ENCODE peak calls at places on chromosomes 16 and 17, in six cellular contexts. V is HL-60; Q is Ammon's horn; P is HTR-8/SVneo; H is neural progenitor cell; R is activated CD4-positive, CD25-positive, alpha-beta regulatory T cell. D is an unnamed sample.

GRCh38 chr17:72121164-72122001 is 563 bp downstream of the SOX9 start:
- DNase-seq in V (no peak), Q (peak), P (no peak), H (peak), R (no peak), D (no peak)

GRCh38 chr17:64707077-64707591 is 45.0 kb upstream of the SMURF2 start:
- DNase-seq in V (peak), Q (peak), P (peak), H (no peak), R (no peak), D (no peak)

GRCh38 chr16:9934723-9935508 is 247.3 kb downstream of the GRIN2A start:
- DNase-seq in V (no peak), Q (no peak), P (no peak), H (no peak), R (no peak), D (no peak)

GRCh38 chr17:5562661-5563360 is 21.5 kb downstream of the NLRP1 start:
- DNase-seq in V (no peak), Q (no peak), P (no peak), H (no peak), R (no peak), D (no peak)

GRCh38 chr17:62919388-62919787 is 46.6 kb upstream of the TANC2 start:
- DNase-seq in V (no peak), Q (no peak), P (peak), H (no peak), R (no peak), D (no peak)

GRCh38 chr16:12296991-12297390 is 320.5 kb downstream of the SNX29 start:
- DNase-seq in V (no peak), Q (no peak), P (no peak), H (no peak), R (no peak), D (no peak)

GRCh38 chr17:78144146-78144719 is 2.0 kb upstream of the C17orf99 start:
- DNase-seq in V (peak), Q (peak), P (peak), H (no peak), R (no peak), D (peak)

GRCh38 chr17:17702821-17703607 is 21.8 kb downstream of the RAI1 start:
- DNase-seq in V (no peak), Q (no peak), P (no peak), H (no peak), R (no peak), D (no peak)

GRCh38 chr16:78122774-78123315 is 23.4 kb downstream of the WWOX start:
- DNase-seq in V (no peak), Q (peak), P (peak), H (peak), R (no peak), D (peak)

GRCh38 chr16:81190667-81191066 is 47.8 kb upstream of the BCO1 start:
- DNase-seq in V (no peak), Q (no peak), P (no peak), H (no peak), R (no peak), D (no peak)

GRCh38 chr17:60173304-60173807 is 23.6 kb downstream of the CA4 start:
- DNase-seq in V (no peak), Q (no peak), P (no peak), H (no peak), R (no peak), D (no peak)

GRCh38 chr17:17366941-17367885 is 64.0 kb downstream of the NT5M start:
- DNase-seq in V (peak), Q (no peak), P (no peak), H (peak), R (no peak), D (no peak)

GRCh38 chr17:77325537-77325825 is 184.7 kb downstream of the SEC14L1 start:
- DNase-seq in V (no peak), Q (no peak), P (no peak), H (no peak), R (no peak), D (no peak)

GRCh38 chr16:74577882-74578366 is 29.0 kb downstream of the GLG1 start:
- DNase-seq in V (no peak), Q (no peak), P (peak), H (no peak), R (no peak), D (no peak)

GRCh38 chr17:14061666-14062560 is 7.4 kb upstream of the COX10 start:
- DNase-seq in V (no peak), Q (no peak), P (peak), H (no peak), R (no peak), D (no peak)

GRCh38 chr17:78875738-78876597 is 27.0 kb downstream of the CEP295NL start:
- DNase-seq in V (no peak), Q (no peak), P (no peak), H (no peak), R (no peak), D (no peak)

GRCh38 chr17:37701424-37702020 is 43.3 kb downstream of the HNF1B start:
- DNase-seq in V (no peak), Q (no peak), P (peak), H (peak), R (no peak), D (peak)

GRCh38 chr16:84687715-84688114 is 12.1 kb upstream of the USP10 start:
- DNase-seq in V (no peak), Q (no peak), P (no peak), H (no peak), R (no peak), D (no peak)

GRCh38 chr16:19179890-19180490 is 11.9 kb downstream of the SYT17 start:
- DNase-seq in V (peak), Q (peak), P (peak), H (peak), R (no peak), D (no peak)

GRCh38 chr16:12539185-12539929 is 264.3 kb downstream of the CPPED1 start:
- DNase-seq in V (no peak), Q (no peak), P (no peak), H (no peak), R (no peak), D (no peak)

GRCh38 chr16:11128211-11129123 is 127.5 kb downstream of the SOCS1 start:
- DNase-seq in V (no peak), Q (no peak), P (no peak), H (no peak), R (no peak), D (no peak)